ENCODE peak calls at places on chromosomes 11 and 22, in ten cellular contexts. C is nephron progenitor cell; Y is progenitor cell of endocrine pancreas; M is bronchial epithelial cell; Z is body of pancreas; R is RWPE1; U is CD4-positive, alpha-beta T cell; P is WTC11; K is cardiac muscle cell; O is stomach. E is an unnamed sample.

GRCh38 chr11:11345099-11345498 is 8.0 kb downstream of the CSNK2A3 start:
- DNase-seq in C (no peak), Y (no peak), M (no peak), Z (no peak), R (no peak), U (no peak), P (no peak), K (no peak), O (peak; percentile 39), E (no peak)

GRCh38 chr11:65411681-65412070 is 10.9 kb upstream of the NEAT1 start:
- DNase-seq in C (no peak), Y (no peak), M (no peak), Z (no peak), R (no peak), U (no peak), P (peak; percentile 5), K (no peak), O (no peak), E (no peak)

GRCh38 chr22:28761449-28761755 is 11.1 kb upstream of the CCDC117 start:
- DNase-seq in C (no peak), Y (no peak), M (no peak), Z (no peak), R (no peak), U (no peak), P (no peak), K (no peak), O (no peak), E (no peak)

GRCh38 chr11:34773211-34773610 is 143.0 kb downstream of the APIP start:
- DNase-seq in C (no peak), Y (no peak), M (no peak), Z (no peak), R (no peak), U (no peak), P (no peak), K (no peak), O (no peak), E (no peak)

GRCh38 chr22:39469681-39470461 is 13.1 kb downstream of the MGAT3 start:
- DNase-seq in C (peak; percentile 44), Y (no peak), M (no peak), Z (no peak), R (no peak), U (no peak), P (no peak), K (no peak), O (no peak), E (no peak)

GRCh38 chr11:64095949-64096348 is 60.2 kb downstream of the FLRT1 start:
- DNase-seq in C (no peak), Y (no peak), M (no peak), Z (no peak), R (no peak), U (no peak), P (no peak), K (no peak), O (no peak), E (no peak)

GRCh38 chr11:63445720-63446119 is 45.2 kb downstream of the PLAAT5 start:
- DNase-seq in C (no peak), Y (no peak), M (peak; percentile 63), Z (no peak), R (peak; percentile 22), U (no peak), P (no peak), K (peak; percentile 5), O (no peak), E (no peak)

GRCh38 chr11:61509058-61510029 is 795 bp downstream of the LRRC10B start:
- DNase-seq in C (peak; percentile 82), Y (peak; percentile 66), M (peak; percentile 72), Z (peak; percentile 64), R (peak; percentile 63), U (peak; percentile 13), P (peak; percentile 80), K (peak; percentile 72), O (peak; percentile 77), E (no peak)

GRCh38 chr22:46209262-46209661 is 40.8 kb downstream of the CDPF1 start:
- DNase-seq in C (no peak), Y (no peak), M (no peak), Z (no peak), R (no peak), U (no peak), P (no peak), K (no peak), O (no peak), E (no peak)

GRCh38 chr11:198236-198806 is 5.4 kb downstream of the SCGB1C1 start:
- DNase-seq in C (no peak), Y (no peak), M (no peak), Z (peak; percentile 10), R (no peak), U (no peak), P (no peak), K (no peak), O (peak; percentile 21), E (no peak)

GRCh38 chr11:61969838-61970452 is 2.5 kb upstream of the FTH1 start:
- DNase-seq in C (no peak), Y (no peak), M (peak; percentile 92), Z (no peak), R (peak; percentile 74), U (no peak), P (no peak), K (peak; percentile 89), O (no peak), E (no peak)

GRCh38 chr11:129143335-129143734 is 48.8 kb downstream of the ARHGAP32 start:
- DNase-seq in C (no peak), Y (no peak), M (peak; percentile 99), Z (peak; percentile 41), R (peak; percentile 90), U (no peak), P (no peak), K (peak; percentile 100), O (peak; percentile 81), E (no peak)

GRCh38 chr22:20579273-20580120 is 72.1 kb downstream of the MED15 start:
- DNase-seq in C (no peak), Y (no peak), M (no peak), Z (no peak), R (no peak), U (no peak), P (no peak), K (no peak), O (no peak), E (no peak)

GRCh38 chr11:111729441-111729840 is 36.7 kb downstream of the PPP2R1B start:
- DNase-seq in C (no peak), Y (no peak), M (no peak), Z (no peak), R (no peak), U (no peak), P (no peak), K (no peak), O (no peak), E (no peak)

GRCh38 chr22:47460870-47461269 is 698.4 kb downstream of the TBC1D22A start:
- DNase-seq in C (no peak), Y (no peak), M (no peak), Z (no peak), R (no peak), U (no peak), P (no peak), K (no peak), O (no peak), E (no peak)

GRCh38 chr22:47465809-47466208 is 703.4 kb downstream of the TBC1D22A start:
- DNase-seq in C (no peak), Y (no peak), M (no peak), Z (no peak), R (no peak), U (no peak), P (no peak), K (no peak), O (no peak), E (no peak)

GRCh38 chr22:47463220-47463619 is 700.8 kb downstream of the TBC1D22A start:
- DNase-seq in C (no peak), Y (no peak), M (no peak), Z (no peak), R (no peak), U (no peak), P (no peak), K (no peak), O (no peak), E (no peak)

GRCh38 chr22:47465222-47465621 is 702.8 kb downstream of the TBC1D22A start:
- DNase-seq in C (no peak), Y (no peak), M (no peak), Z (no peak), R (no peak), U (no peak), P (no peak), K (no peak), O (no peak), E (no peak)
- TF ChIP-seq CTCF in C (no peak), Y (no peak), M (no peak), Z (no peak), R (no peak), U (no peak), P (no peak), K (no peak), O (no peak), E (no peak)

GRCh38 chr11:12761029-12761428 is 86.8 kb downstream of the TEAD1 start:
- DNase-seq in C (no peak), Y (no peak), M (peak; percentile 68), Z (no peak), R (peak; percentile 58), U (no peak), P (no peak), K (peak; percentile 51), O (no peak), E (no peak)
- TF ChIP-seq CTCF in C (no peak), Y (peak; percentile 44), M (peak; percentile 51), Z (no peak), R (no peak), U (no peak), P (no peak), K (peak; percentile 49), O (no peak), E (no peak)

GRCh38 chr11:8265681-8266241 is 2.1 kb upstream of the LMO1 start:
- DNase-seq in C (no peak), Y (no peak), M (no peak), Z (no peak), R (no peak), U (no peak), P (peak; percentile 44), K (peak; percentile 14), O (no peak), E (no peak)
- TF ChIP-seq CTCF in C (peak; percentile 42), Y (peak; percentile 54), M (peak; percentile 26), Z (no peak), R (peak; percentile 6), U (no peak), P (peak; percentile 18), K (peak; percentile 26), O (no peak), E (peak; percentile 26)

GRCh38 chr11:123388640-123389039 is 41.4 kb upstream of the GRAMD1B start:
- DNase-seq in C (no peak), Y (no peak), M (no peak), Z (no peak), R (no peak), U (no peak), P (no peak), K (no peak), O (no peak), E (no peak)

GRCh38 chr11:123393312-123393927 is 36.6 kb upstream of the GRAMD1B start:
- DNase-seq in C (no peak), Y (no peak), M (no peak), Z (no peak), R (no peak), U (no peak), P (no peak), K (no peak), O (no peak), E (no peak)

GRCh38 chr11:123390146-123390545 is 39.9 kb upstream of the GRAMD1B start:
- DNase-seq in C (no peak), Y (no peak), M (no peak), Z (no peak), R (no peak), U (no peak), P (no peak), K (no peak), O (no peak), E (no peak)

GRCh38 chr11:123392813-123393212 is 37.3 kb upstream of the GRAMD1B start:
- DNase-seq in C (no peak), Y (no peak), M (no peak), Z (no peak), R (no peak), U (no peak), P (no peak), K (no peak), O (no peak), E (no peak)

GRCh38 chr11:123391646-123392348 is 38.3 kb upstream of the GRAMD1B start:
- DNase-seq in C (no peak), Y (no peak), M (peak; percentile 6), Z (no peak), R (no peak), U (no peak), P (no peak), K (no peak), O (no peak), E (no peak)
- TF ChIP-seq CTCF in C (no peak), Y (no peak), M (no peak), Z (no peak), R (no peak), U (no peak), P (no peak), K (no peak), O (no peak), E (no peak)